ENCODE peak calls at places on chromosome 22, in five cellular contexts. N is thoracic aorta, V is heart left ventricle, O is heart right ventricle, L is PC-3. Z is an unnamed sample.

GRCh38 chr22:38069372-38070249 is 12.4 kb downstream of the PICK1 start:
- DNase-seq in L (no peak), N (peak), V (peak), O (peak), Z (no peak)

GRCh38 chr22:47798229-47798628 is 1035.8 kb downstream of the TBC1D22A start:
- DNase-seq in N (no peak), O (no peak), L (no peak), V (no peak), Z (no peak)

GRCh38 chr22:27318516-27318915 is 483.0 kb downstream of the MN1 start:
- DNase-seq in O (no peak), V (no peak), L (no peak), N (no peak), Z (peak)

GRCh38 chr22:38415561-38416321 is 39.3 kb downstream of the KCNJ4 start:
- DNase-seq in L (no peak), N (no peak), V (peak), O (peak), Z (no peak)

GRCh38 chr22:23138584-23139469 is 3.0 kb downstream of the RSPH14 start:
- DNase-seq in V (no peak), N (no peak), O (no peak), L (no peak), Z (no peak)

GRCh38 chr22:31244943-31245451 is 32.9 kb downstream of the LIMK2 start:
- DNase-seq in N (no peak), V (no peak), L (no peak), O (no peak), Z (no peak)

GRCh38 chr22:30601464-30601863 is 5.5 kb upstream of the TCN2 start:
- DNase-seq in V (no peak), O (no peak), N (no peak), L (no peak), Z (no peak)

GRCh38 chr22:43275545-43275981 is 67.6 kb downstream of the SCUBE1 start:
- DNase-seq in N (no peak), O (no peak), V (no peak), L (peak), Z (no peak)

GRCh38 chr22:38947321-38948112 is 9.9 kb upstream of the APOBEC3A start:
- DNase-seq in V (no peak), O (no peak), L (peak), N (no peak), Z (no peak)

GRCh38 chr22:44337658-44338004 is 24.9 kb upstream of the SHISAL1 start:
- DNase-seq in L (peak), V (peak), N (peak), O (no peak), Z (no peak)

GRCh38 chr22:45452565-45453449 is 39.3 kb downstream of the RIBC2 start:
- DNase-seq in V (no peak), O (no peak), L (no peak), N (no peak), Z (no peak)

GRCh38 chr22:22060200-22061084 is 77.9 kb upstream of the TOP3B start:
- DNase-seq in O (peak), V (peak), N (no peak), L (peak), Z (no peak)

GRCh38 chr22:38172489-38173155 is 9.0 kb downstream of the PLA2G6 start:
- DNase-seq in L (peak), O (peak), N (no peak), V (peak), Z (no peak)

GRCh38 chr22:47199261-47199948 is 437.0 kb downstream of the TBC1D22A start:
- DNase-seq in V (no peak), L (no peak), N (no peak), O (no peak), Z (no peak)

GRCh38 chr22:45007946-45008852 is 1.6 kb downstream of the PHF21B start:
- DNase-seq in N (no peak), L (no peak), O (no peak), V (no peak), Z (no peak)

GRCh38 chr22:30821381-30821780 is 126.7 kb downstream of the OSBP2 start:
- DNase-seq in N (no peak), V (no peak), L (no peak), O (no peak), Z (no peak)

GRCh38 chr22:28016781-28017557 is 97.9 kb upstream of the PITPNB start:
- DNase-seq in O (no peak), V (peak), L (no peak), N (no peak), Z (no peak)

GRCh38 chr22:45703758-45704157 is 32.1 kb downstream of the ATXN10 start:
- DNase-seq in N (no peak), L (no peak), O (no peak), V (no peak), Z (no peak)

GRCh38 chr22:28674121-28674563 is 5.5 kb downstream of the TTC28 start:
- DNase-seq in V (no peak), L (peak), O (no peak), N (no peak), Z (peak)

GRCh38 chr22:46007848-46008261 is 30.9 kb upstream of the WNT7B start:
- DNase-seq in L (no peak), V (peak), O (peak), N (peak), Z (peak)

GRCh38 chr22:35589071-35589735 is 27.9 kb downstream of the MB start:
- DNase-seq in N (no peak), L (peak), O (no peak), V (peak), Z (peak)

GRCh38 chr22:35307372-35307771 is 7.7 kb downstream of the TOM1 start:
- DNase-seq in L (no peak), O (no peak), V (no peak), N (no peak), Z (no peak)

GRCh38 chr22:36423461-36424404 is 36.0 kb upstream of the MYH9 start:
- DNase-seq in O (no peak), N (no peak), L (no peak), V (no peak), Z (no peak)

GRCh38 chr22:30969532-30970355 is 679 bp downstream of the TUG1 start:
- DNase-seq in N (no peak), L (peak), V (peak), O (no peak), Z (no peak)

GRCh38 chr22:35452351-35452781 is 52.4 kb downstream of the MCM5 start:
- DNase-seq in O (no peak), N (no peak), V (no peak), L (no peak), Z (no peak)

GRCh38 chr22:37848587-37849088 is 581 bp upstream of the EIF3L start:
- DNase-seq in N (no peak), V (no peak), O (no peak), L (peak), Z (no peak)

GRCh38 chr22:38292694-38293093 is 19.9 kb upstream of the TMEM184B start:
- DNase-seq in N (no peak), V (no peak), L (no peak), O (no peak), Z (no peak)

DNA sequence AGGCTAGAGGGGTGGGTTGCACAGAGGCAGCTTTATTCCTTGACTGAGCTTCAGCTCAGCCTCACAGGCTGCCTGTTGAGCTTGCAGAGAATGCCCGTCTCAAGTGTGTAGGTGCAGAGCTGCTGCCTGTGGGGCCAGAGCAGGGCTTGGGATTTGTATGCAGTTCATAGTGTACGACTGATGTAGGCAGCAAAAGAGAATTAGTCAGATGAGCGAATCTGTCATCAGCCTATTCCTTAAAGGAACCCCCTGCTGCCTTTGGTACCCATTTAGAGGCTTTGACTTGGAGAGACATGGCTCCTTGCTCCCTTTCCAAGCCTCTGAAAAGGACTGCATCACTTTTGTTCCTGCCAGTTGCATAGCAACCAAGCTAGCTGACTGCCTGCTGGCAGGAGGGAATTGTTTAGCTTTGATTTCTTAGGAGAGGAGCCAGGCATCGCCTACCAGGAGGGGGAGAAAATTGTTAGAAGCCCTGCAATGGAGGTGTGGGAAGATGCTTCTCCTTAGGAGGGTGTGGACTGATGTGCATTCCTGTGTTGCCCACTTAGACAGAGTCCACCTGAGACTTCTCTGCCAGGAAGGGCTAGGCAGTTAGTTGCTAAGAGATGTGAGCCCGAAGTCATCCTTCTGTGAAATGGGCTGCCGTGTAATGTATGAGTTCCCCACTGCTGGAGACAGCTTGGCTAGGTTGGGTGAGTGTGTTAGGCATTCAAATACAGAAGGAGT is 10.9 kb downstream of the ACO2 start:
- DNase-seq in O (no peak), L (no peak), N (no peak), V (no peak), Z (no peak)
- TF ChIP-seq CTCF in O (no peak), L (no peak), N (peak), V (no peak), Z (no peak)

DNA sequence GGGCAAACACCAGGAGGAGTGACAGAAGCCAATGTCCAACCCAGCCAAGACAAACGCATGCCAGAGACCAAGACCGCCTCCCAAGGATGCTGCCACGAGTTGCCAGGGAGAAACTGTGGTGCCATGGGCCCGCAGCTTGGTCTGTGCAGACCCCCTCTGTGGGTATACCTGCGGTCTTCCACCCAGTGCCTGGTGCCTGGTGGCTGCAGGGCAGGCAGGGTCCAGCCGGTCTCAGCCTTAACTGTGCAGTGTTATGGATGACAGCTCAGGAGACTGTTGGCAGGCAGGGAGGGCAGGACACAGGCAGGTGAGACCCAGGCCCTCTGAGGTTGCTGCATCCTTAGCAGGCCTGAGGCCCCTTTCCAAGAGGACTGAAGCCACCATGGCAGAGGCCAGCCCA is 97.9 kb downstream of the MED15 start:
- DNase-seq in L (no peak), O (no peak), N (no peak), V (no peak), Z (no peak)
- H3K4me3 ChIP-seq in L (no peak), O (no peak), N (no peak), V (no peak), Z (no peak)

DNA sequence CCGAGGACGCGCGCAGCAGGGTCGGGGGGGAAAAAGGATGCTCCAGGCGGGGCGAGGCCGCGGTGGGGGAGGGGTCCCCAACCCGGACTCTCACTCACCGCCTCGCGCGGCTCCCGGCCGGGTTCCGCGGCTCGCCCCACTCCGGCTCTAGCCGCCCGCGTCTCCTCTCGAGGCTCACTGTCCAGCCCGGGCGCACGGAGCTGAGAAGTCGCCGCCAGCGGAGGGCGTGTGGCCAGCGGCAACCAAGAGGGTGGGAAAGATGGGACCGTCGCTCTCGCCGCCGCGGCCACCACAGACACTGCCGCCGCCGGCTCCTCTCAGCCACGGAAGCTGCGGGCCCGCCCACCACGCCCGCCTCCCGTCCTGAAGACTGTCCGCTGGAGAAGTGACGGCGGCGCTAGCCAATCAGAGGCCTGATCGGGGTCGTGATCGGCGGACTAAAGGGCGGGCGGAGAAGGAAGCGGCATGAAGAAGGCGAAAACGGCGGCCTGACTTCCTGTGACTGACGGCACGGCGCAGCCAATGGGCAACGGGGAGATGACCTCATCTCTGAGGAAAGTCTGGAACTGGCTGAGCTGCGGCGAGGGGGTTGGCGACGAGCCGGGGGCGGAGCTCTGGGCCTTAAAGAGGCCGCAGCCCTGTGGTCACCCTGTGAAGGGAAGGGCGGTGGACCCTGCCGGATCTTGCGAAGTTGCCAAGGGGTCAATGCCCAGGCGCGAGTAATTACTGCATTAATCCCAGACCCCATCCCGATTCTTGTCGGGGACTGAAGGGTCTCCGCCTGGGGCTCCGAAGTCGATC is at the start of gene MRTFA:
- DNase-seq in O (peak), V (peak), N (peak), L (peak), Z (peak)
- TF ChIP-seq CTCF in O (no peak), V (no peak), N (no peak), L (no peak), Z (no peak)

DNA sequence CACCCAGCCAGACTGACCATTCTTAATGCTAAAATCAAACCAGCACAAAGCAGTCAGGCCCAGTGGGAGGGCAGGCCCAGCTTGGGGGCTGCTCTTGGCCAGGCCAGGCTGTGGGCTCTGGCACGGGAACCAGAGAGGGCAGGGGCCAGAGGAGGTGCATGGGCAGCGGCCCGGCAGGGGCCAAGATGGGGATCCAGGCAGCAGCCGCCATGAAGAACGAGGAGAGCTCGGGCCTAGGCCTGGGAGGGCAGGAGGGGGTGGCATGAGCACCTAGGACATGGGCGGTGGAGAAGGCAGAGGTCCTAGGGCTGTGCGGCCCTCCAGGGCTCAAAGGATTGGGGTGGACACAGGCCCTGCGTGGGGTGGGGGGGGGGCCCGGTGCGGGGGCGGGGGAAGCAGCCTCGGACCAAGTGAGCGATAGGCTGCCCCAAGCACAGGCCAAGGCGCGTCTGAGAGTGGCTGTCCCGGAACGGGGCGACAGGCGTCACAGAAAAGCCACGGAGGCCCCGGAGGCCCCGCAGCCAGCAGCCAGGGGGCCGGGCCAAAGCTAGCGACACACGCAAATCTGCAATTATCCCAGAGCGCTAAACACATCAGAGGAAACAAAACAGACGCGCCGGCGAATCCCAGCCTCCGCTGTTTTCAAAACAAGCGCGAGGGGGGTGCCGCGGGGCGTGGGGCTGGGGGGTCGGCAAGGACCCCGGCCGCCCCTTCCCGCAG is 8.3 kb downstream of the PLXNB2 start:
- DNase-seq in O (peak), L (no peak), V (peak), N (no peak), Z (no peak)
- H3K4me3 ChIP-seq in O (peak), L (no peak), V (peak), N (peak), Z (no peak)

GRCh38 chr22:17893900-17894299 is 119.6 kb upstream of the BID start:
- DNase-seq in V (no peak), O (no peak), N (no peak), L (no peak), Z (no peak)

GRCh38 chr22:17897864-17898263 is 123.6 kb upstream of the BID start:
- DNase-seq in O (no peak), L (no peak), V (no peak), N (no peak), Z (no peak)

GRCh38 chr22:17897411-17897810 is 123.1 kb upstream of the BID start:
- DNase-seq in N (no peak), L (no peak), V (no peak), O (no peak), Z (no peak)

GRCh38 chr22:17898375-17898774 is 124.1 kb upstream of the BID start:
- DNase-seq in V (no peak), L (no peak), N (no peak), O (no peak), Z (no peak)

DNA sequence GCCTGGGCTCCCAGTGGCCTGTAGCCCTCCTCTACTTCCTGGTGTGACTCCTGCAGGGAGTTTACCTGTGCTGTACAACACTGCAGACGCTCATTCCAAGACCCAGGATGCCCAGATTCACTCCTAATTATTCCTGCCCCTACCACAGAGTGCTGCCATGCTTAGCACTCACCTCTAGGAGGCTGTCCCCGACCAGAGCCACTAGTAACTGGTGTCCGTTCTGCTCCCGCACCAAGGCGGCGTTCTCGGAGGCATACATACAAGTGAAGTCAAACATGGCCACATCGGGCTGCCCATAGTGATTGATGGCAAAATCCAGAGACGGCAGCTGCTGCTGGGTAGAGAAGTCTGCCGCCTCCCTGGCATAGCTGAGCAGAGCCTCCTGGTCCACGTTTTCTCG is 122.3 kb upstream of the BID start:
- DNase-seq in O (peak), L (no peak), V (peak), N (no peak), Z (no peak)
- TF ChIP-seq CTCF in O (peak), L (peak), V (peak), N (peak), Z (peak)

GRCh38 chr22:49855491-49855911 is 1.9 kb downstream of the ZBED4 start:
- DNase-seq in V (no peak), L (peak), O (no peak), N (no peak), Z (no peak)
- H3K4me3 ChIP-seq in V (peak), L (peak), O (no peak), N (peak), Z (peak)

DNA sequence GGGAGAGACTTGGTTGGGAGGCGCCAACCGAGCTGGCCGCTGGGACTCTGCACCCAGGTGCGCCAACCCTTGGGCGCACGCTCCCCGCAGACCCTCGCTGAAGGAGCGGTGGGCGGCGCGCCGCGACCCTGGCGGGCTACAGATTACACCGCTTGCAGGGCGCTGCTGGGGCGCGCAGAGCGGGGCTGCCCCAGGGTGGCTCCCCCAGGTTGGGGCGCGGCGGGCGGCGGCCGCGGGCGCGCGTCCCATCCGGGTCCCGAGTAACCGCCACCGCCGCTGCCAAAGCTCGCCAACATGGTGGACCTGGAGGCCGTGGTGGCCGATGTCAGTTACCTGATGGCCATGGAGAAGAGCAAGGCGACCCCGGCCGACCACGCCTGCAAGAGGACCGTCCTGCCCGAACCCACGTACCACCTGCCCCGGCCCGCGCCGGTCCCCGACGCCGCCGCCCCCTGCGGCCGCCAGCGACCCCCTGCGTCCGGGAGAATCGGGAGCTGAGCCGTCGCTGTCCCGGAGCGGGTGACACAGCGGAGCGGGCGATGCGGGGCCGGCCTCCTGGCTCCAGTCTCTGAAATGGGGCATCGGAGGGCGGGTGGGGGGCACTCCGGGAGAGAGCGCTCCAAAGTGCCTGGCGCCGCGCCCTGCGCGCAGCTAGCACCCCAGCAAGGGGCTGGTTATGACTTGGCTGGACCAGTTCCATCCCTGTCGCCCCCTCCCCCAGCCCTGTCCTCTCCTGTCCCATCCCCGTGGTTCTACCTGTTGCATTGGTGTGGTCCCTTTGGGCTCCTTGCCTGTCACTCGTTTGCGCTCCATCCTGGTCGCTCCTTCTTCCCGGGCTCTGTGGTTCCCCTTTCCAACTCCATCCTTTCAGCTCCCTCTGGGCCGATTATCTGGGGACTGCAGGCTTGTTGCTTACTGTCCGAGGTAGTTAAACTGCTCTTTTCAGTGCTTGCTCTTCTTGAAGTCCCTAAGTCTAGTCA is 143.3 kb upstream of the GRK3 start:
- DNase-seq in V (no peak), L (no peak), O (no peak), N (no peak), Z (no peak)
- TF ChIP-seq CTCF in V (no peak), L (no peak), O (peak), N (no peak), Z (no peak)

DNA sequence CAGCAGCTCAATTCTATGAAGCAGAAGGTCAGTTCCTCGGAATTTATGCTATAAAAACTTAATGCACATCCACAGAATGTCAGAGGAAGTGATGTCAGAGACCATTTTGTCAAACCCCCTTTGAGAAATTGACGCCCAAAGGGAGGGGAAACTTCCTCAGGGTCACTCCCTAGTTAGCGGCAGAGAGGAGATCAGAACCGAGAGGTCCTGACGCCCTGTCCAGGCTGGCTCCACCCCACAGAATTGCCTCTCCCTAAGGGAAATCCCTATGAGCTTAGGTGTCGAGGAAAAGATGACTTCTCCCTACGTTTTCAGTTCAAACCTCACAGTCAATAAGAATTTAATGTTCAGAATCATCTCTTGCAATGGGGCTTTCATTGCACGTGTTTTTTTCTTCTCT is 148.9 kb upstream of the TIMP3 start:
- DNase-seq in V (peak), O (no peak), L (no peak), N (no peak), Z (no peak)
- H3K4me3 ChIP-seq in V (no peak), O (no peak), L (no peak), N (no peak), Z (no peak)